ENCODE peak calls at places on chromosomes 12 and 14, in six cellular contexts. N, B, X, S, T and J are unnamed samples. For H3K36me3, the result is how much of the 10 kb centered on the place peaks cover.

GRCh38 chr12:5723071-5723470 is 222.0 kb downstream of the ANO2 start:
- DNase-seq in B (no peak), T (no peak), X (no peak), N (no peak), S (no peak), J (no peak)

GRCh38 chr12:132196038-132196872 is 52.0 kb downstream of the NOC4L start:
- DNase-seq in X (peak), T (no peak), B (no peak), N (no peak), S (no peak), J (no peak)

GRCh38 chr12:32566663-32567634 is 112.2 kb upstream of the DNM1L start:
- DNase-seq in T (no peak), X (peak), S (no peak), N (no peak), B (no peak), J (no peak)

GRCh38 chr12:125643055-125643454 is 577.8 kb downstream of the AACS start:
- DNase-seq in N (no peak), T (no peak), S (no peak), X (no peak), B (no peak), J (no peak)

GRCh38 chr12:100868487-100868886 is 73.9 kb downstream of the ANO4 start:
- DNase-seq in N (peak), X (peak), T (no peak), S (no peak), B (no peak), J (peak)

GRCh38 chr12:67482751-67483661 is 165.5 kb upstream of the DYRK2 start:
- DNase-seq in B (peak), N (no peak), T (peak), S (no peak), X (peak), J (peak)

GRCh38 chr14:69358233-69358963 is 39.7 kb downstream of the ERH start:
- DNase-seq in S (no peak), X (peak), T (no peak), B (no peak), N (no peak), J (no peak)

GRCh38 chr14:24630872-24631477 is 3.0 kb downstream of the GZMB start:
- DNase-seq in S (no peak), B (peak), X (no peak), T (no peak), N (peak), J (no peak)

GRCh38 chr12:80469681-80470080 is 25.6 kb downstream of the PTPRQ start:
- DNase-seq in B (no peak), S (no peak), N (no peak), X (no peak), T (no peak), J (no peak)

GRCh38 chr12:123900898-123901376 is 71.7 kb downstream of the CCDC92 start:
- DNase-seq in X (peak), N (no peak), S (no peak), T (no peak), B (no peak), J (no peak)

GRCh38 chr12:46154221-46154975 is 114.4 kb downstream of the SLC38A1 start:
- DNase-seq in S (no peak), X (peak), T (no peak), N (peak), B (no peak), J (peak)

GRCh38 chr12:40618621-40619020 is 73.6 kb upstream of the CNTN1 start:
- DNase-seq in B (no peak), X (no peak), S (no peak), N (no peak), T (no peak), J (no peak)

GRCh38 chr14:65296402-65296801 is 116.1 kb upstream of the FUT8 start:
- DNase-seq in X (peak), S (no peak), B (peak), T (no peak), N (no peak), J (no peak)

GRCh38 chr14:39258782-39259545 is 25.2 kb downstream of the MIA2 start:
- DNase-seq in B (no peak), X (no peak), T (no peak), S (no peak), N (no peak), J (no peak)

GRCh38 chr12:71858848-71859247 is 19.3 kb downstream of the TBC1D15 start:
- DNase-seq in T (no peak), X (no peak), B (no peak), N (no peak), S (no peak), J (no peak)

GRCh38 chr14:102512713-102513373 is 3.3 kb upstream of the ANKRD9 start:
- DNase-seq in B (no peak), X (no peak), T (no peak), S (no peak), N (no peak), J (no peak)

GRCh38 chr14:103422981-103423600 is 37.9 kb downstream of the MARK3 start:
- DNase-seq in T (no peak), N (peak), B (no peak), S (no peak), X (peak), J (no peak)

GRCh38 chr14:55684956-55685584 is 105.1 kb downstream of the KTN1 start:
- DNase-seq in N (no peak), X (no peak), S (no peak), B (no peak), T (no peak), J (no peak)
- H3K36me3 ChIP-seq in N (under half), X (under half), S (half or more), B (under half), T (half or more), J (under half)

GRCh38 chr12:8566525-8566924 is 25.8 kb upstream of the CLEC4E start:
- DNase-seq in S (no peak), B (no peak), N (no peak), X (no peak), T (no peak), J (no peak)
- H3K36me3 ChIP-seq in S (under half), B (under half), N (under half), X (under half), T (under half), J (under half)

GRCh38 chr12:76810690-76811434 is 46.9 kb downstream of the ZDHHC17 start:
- DNase-seq in N (no peak), B (no peak), S (no peak), T (no peak), X (no peak), J (no peak)

GRCh38 chr12:76813972-76814371 is 50.1 kb downstream of the ZDHHC17 start:
- DNase-seq in N (no peak), S (no peak), B (no peak), T (no peak), X (no peak), J (no peak)
- H3K36me3 ChIP-seq in N (under half), S (under half), B (under half), T (under half), X (under half), J (under half)

GRCh38 chr14:50758945-50759344 is 72.0 kb downstream of the NIN start:
- DNase-seq in S (no peak), X (no peak), T (no peak), B (no peak), N (no peak), J (no peak)
- H3K36me3 ChIP-seq in S (half or more), X (under half), T (half or more), B (under half), N (under half), J (under half)